ENCODE peak calls at places on chromosome 5, in six cellular contexts. U is IMR-90, Q is H1, F is neural progenitor cell, M is Karpas-422, X is OCI-LY7. R is an unnamed sample.

GRCh38 chr5:151251001-151251551 is 1.9 kb upstream of the GM2A start:
- DNase-seq in U (no peak), Q (no peak), F (no peak), M (no peak), X (peak), R (no peak)

GRCh38 chr5:133225671-133226152 is 173.9 kb downstream of the HSPA4 start:
- DNase-seq in U (peak), Q (no peak), F (no peak), M (no peak), X (no peak), R (no peak)

GRCh38 chr5:38871790-38872551 is 26.2 kb downstream of the OSMR start:
- DNase-seq in U (peak), Q (no peak), F (no peak), M (no peak), X (no peak), R (peak)

GRCh38 chr5:123874600-123875201 is 362.7 kb downstream of the CSNK1G3 start:
- DNase-seq in U (peak), Q (no peak), F (peak), M (no peak), X (no peak), R (no peak)

GRCh38 chr5:77143998-77144836 is 57.1 kb upstream of the ZBED3 start:
- DNase-seq in U (peak), Q (peak), F (peak), M (peak), X (peak), R (peak)

GRCh38 chr5:176319827-176320554 is 41.6 kb downstream of the KIAA1191 start:
- DNase-seq in U (peak), Q (no peak), F (no peak), M (no peak), X (peak), R (no peak)

GRCh38 chr5:170265527-170265926 is 32.0 kb downstream of the LCP2 start:
- DNase-seq in U (no peak), Q (peak), F (peak), M (peak), X (no peak), R (no peak)

GRCh38 chr5:1245901-1246576 is 20.9 kb downstream of the SLC6A18 start:
- DNase-seq in U (no peak), Q (peak), F (no peak), M (no peak), X (peak), R (no peak)

GRCh38 chr5:133376986-133377385 is 235.4 kb downstream of the FSTL4 start:
- DNase-seq in U (no peak), Q (no peak), F (no peak), M (no peak), X (no peak), R (no peak)

GRCh38 chr5:136892026-136892425 is 526.7 kb upstream of the TRPC7 start:
- DNase-seq in U (no peak), Q (no peak), F (peak), M (no peak), X (no peak), R (no peak)

GRCh38 chr5:143245929-143246561 is 157.4 kb downstream of the NR3C1 start:
- DNase-seq in U (peak), Q (no peak), F (no peak), M (no peak), X (no peak), R (peak)

GRCh38 chr5:171162602-171163001 is 146.4 kb upstream of the TLX3 start:
- DNase-seq in U (peak), Q (peak), F (peak), M (peak), X (no peak), R (no peak)

GRCh38 chr5:119287547-119288073 is 68.2 kb upstream of the TNFAIP8 start:
- DNase-seq in U (peak), Q (no peak), F (no peak), M (no peak), X (no peak), R (peak)

GRCh38 chr5:169258372-169259000 is 42.5 kb downstream of the SLIT3 start:
- DNase-seq in U (no peak), Q (no peak), F (no peak), M (no peak), X (no peak), R (no peak)

GRCh38 chr5:96344678-96345612 is 88.1 kb downstream of the PCSK1 start:
- DNase-seq in U (peak), Q (no peak), F (peak), M (peak), X (peak), R (peak)

GRCh38 chr5:75461679-75462078 is 49.8 kb downstream of the CERT1 start:
- DNase-seq in U (peak), Q (no peak), F (no peak), M (peak), X (no peak), R (no peak)
- H3K4me2 ChIP-seq in U (no peak), Q (no peak), F (no peak), M (peak), X (peak), R (no peak)

GRCh38 chr5:149935431-149935901 is 9.1 kb downstream of the PDE6A start:
- DNase-seq in U (no peak), Q (no peak), F (no peak), M (no peak), X (no peak), R (no peak)
- H2AFZ ChIP-seq in U (no peak), Q (no peak), F (no peak), M (no peak), X (no peak), R (no peak)

DNA sequence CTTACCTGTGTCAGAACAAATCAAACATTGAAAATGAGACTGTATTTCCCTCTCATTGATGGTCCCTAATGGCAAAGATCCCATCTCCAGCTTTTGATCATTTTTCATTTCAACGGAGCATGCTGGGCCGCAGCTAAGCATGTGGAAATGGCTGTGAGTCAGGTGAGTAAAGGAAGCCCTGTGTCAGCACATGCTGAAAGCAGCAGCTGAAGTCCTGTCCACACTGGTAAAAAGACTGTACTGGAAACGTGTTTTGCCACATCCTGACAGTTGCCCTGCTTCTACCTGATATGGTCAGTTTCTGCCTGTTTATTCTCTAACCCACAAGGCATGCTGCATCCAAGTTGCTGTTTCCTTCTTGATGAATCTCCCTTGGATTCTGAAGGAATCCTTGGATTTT is 330.1 kb downstream of the EFNA5 start:
- DNase-seq in U (no peak), Q (no peak), F (no peak), M (no peak), X (no peak), R (no peak)
- H3K4me2 ChIP-seq in U (no peak), Q (no peak), F (no peak), M (no peak), X (no peak), R (no peak)

GRCh38 chr5:52674815-52675545 is 112.7 kb upstream of the ITGA1 start:
- DNase-seq in U (peak), Q (no peak), F (no peak), M (no peak), X (no peak), R (no peak)
- H2AFZ ChIP-seq in U (no peak), Q (no peak), F (no peak), M (no peak), X (no peak), R (no peak)

GRCh38 chr5:160464466-160464797 is 42.8 kb downstream of the PTTG1 start:
- DNase-seq in U (no peak), Q (no peak), F (no peak), M (no peak), X (no peak), R (no peak)

GRCh38 chr5:160463227-160463626 is 41.6 kb downstream of the PTTG1 start:
- DNase-seq in U (no peak), Q (no peak), F (no peak), M (no peak), X (no peak), R (no peak)

GRCh38 chr5:160462167-160462566 is 40.5 kb downstream of the PTTG1 start:
- DNase-seq in U (no peak), Q (no peak), F (no peak), M (no peak), X (no peak), R (no peak)

GRCh38 chr5:160466121-160466520 is 44.5 kb downstream of the PTTG1 start:
- DNase-seq in U (no peak), Q (no peak), F (no peak), M (no peak), X (no peak), R (no peak)

DNA sequence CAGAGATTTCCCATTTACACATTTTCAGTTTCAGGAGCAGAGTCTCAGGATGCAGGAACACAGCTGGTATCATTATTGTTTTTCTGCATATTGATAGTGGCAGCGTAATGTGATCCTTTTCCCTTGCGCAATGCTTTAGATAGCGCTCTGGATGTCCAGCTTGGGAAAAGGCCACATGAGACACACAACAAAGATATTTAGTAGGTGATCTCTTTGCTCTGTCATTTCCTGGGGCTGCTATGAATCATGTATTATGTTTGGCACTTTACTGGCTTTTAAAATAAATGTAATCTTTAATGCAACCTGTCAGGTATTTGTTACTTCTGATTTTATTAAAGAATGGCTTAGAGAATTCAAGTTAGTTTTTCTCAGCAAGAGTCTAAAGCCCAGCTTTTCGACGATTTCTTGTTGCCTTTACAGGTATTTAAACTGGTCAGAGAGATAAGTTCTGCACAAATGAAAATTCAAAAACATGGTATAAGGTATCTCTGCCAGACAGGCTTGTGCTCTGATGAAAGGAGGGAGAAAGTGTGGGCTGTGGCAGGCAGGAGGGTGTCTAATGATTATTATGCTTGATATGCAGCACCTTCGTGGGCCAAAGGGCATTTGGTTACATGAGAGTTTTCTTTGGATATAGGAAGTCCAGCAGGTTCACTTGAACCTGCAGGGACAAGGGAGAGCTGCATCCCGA is 42.3 kb downstream of the PTTG1 start:
- DNase-seq in U (peak), Q (no peak), F (no peak), M (no peak), X (no peak), R (peak)
- H3K4me2 ChIP-seq in U (peak), Q (no peak), F (no peak), M (no peak), X (peak), R (peak)